ENCODE peak calls at places on chromosome 11, in ten cellular contexts. One of them, this sample, is unnamed.

GRCh38 chr11:128496249-128496648 is 91.1 kb downstream of the ETS1 start:
- DNase-seq in RCC 7860: no peak
- DNase-seq in HAP-1: no peak
- DNase-seq in mucosa of descending colon: no peak
- DNase-seq in NAMALWA: no peak
- DNase-seq in B cell: no peak
- DNase-seq in RPMI8226: no peak
- DNase-seq in NCI-H748 treated with DMSO at 0.1 percent for 48 hours: no peak
- DNase-seq in activated naive CD8-positive, alpha-beta T cell treated with anti-CD3 and anti-CD28 coated beads for 36 hours: no peak
- DNase-seq in kidney: no peak
- DNase-seq in this sample: no peak

GRCh38 chr11:370087-370941 is 1.0 kb downstream of the B4GALNT4 start:
- DNase-seq in RCC 7860: no peak
- DNase-seq in HAP-1: no peak
- DNase-seq in mucosa of descending colon: no peak
- DNase-seq in NAMALWA: no peak
- DNase-seq in B cell: no peak
- DNase-seq in RPMI8226: no peak
- DNase-seq in NCI-H748 treated with DMSO at 0.1 percent for 48 hours: no peak
- DNase-seq in activated naive CD8-positive, alpha-beta T cell treated with anti-CD3 and anti-CD28 coated beads for 36 hours: no peak
- DNase-seq in kidney: peak
- DNase-seq in this sample: no peak

GRCh38 chr11:1010551-1011319 is 25.8 kb downstream of the MUC6 start:
- DNase-seq in RCC 7860: no peak
- DNase-seq in HAP-1: no peak
- DNase-seq in mucosa of descending colon: no peak
- DNase-seq in NAMALWA: no peak
- DNase-seq in B cell: no peak
- DNase-seq in RPMI8226: no peak
- DNase-seq in NCI-H748 treated with DMSO at 0.1 percent for 48 hours: no peak
- DNase-seq in activated naive CD8-positive, alpha-beta T cell treated with anti-CD3 and anti-CD28 coated beads for 36 hours: no peak
- DNase-seq in kidney: no peak
- DNase-seq in this sample: no peak

GRCh38 chr11:69892986-69893555 is 73.9 kb upstream of the FGF3 start:
- DNase-seq in RCC 7860: no peak
- DNase-seq in HAP-1: no peak
- DNase-seq in mucosa of descending colon: peak
- DNase-seq in NAMALWA: no peak
- DNase-seq in B cell: no peak
- DNase-seq in RPMI8226: no peak
- DNase-seq in NCI-H748 treated with DMSO at 0.1 percent for 48 hours: peak
- DNase-seq in activated naive CD8-positive, alpha-beta T cell treated with anti-CD3 and anti-CD28 coated beads for 36 hours: no peak
- DNase-seq in kidney: peak
- DNase-seq in this sample: no peak

GRCh38 chr11:132540586-132540985 is 991.7 kb downstream of the OPCML start:
- DNase-seq in RCC 7860: no peak
- DNase-seq in HAP-1: no peak
- DNase-seq in mucosa of descending colon: no peak
- DNase-seq in NAMALWA: no peak
- DNase-seq in B cell: no peak
- DNase-seq in RPMI8226: no peak
- DNase-seq in NCI-H748 treated with DMSO at 0.1 percent for 48 hours: no peak
- DNase-seq in activated naive CD8-positive, alpha-beta T cell treated with anti-CD3 and anti-CD28 coated beads for 36 hours: no peak
- DNase-seq in kidney: no peak
- DNase-seq in this sample: no peak

GRCh38 chr11:21289686-21290085 is 620.3 kb downstream of the NELL1 start:
- DNase-seq in RCC 7860: no peak
- DNase-seq in HAP-1: no peak
- DNase-seq in mucosa of descending colon: no peak
- DNase-seq in NAMALWA: no peak
- DNase-seq in B cell: no peak
- DNase-seq in RPMI8226: no peak
- DNase-seq in NCI-H748 treated with DMSO at 0.1 percent for 48 hours: peak
- DNase-seq in activated naive CD8-positive, alpha-beta T cell treated with anti-CD3 and anti-CD28 coated beads for 36 hours: no peak
- DNase-seq in kidney: no peak
- DNase-seq in this sample: no peak

GRCh38 chr11:134261626-134262488 is 8.5 kb downstream of the ACAD8 start:
- DNase-seq in RCC 7860: no peak
- DNase-seq in HAP-1: no peak
- DNase-seq in mucosa of descending colon: peak
- DNase-seq in NAMALWA: peak
- DNase-seq in B cell: no peak
- DNase-seq in RPMI8226: peak
- DNase-seq in NCI-H748 treated with DMSO at 0.1 percent for 48 hours: no peak
- DNase-seq in activated naive CD8-positive, alpha-beta T cell treated with anti-CD3 and anti-CD28 coated beads for 36 hours: no peak
- DNase-seq in kidney: no peak
- DNase-seq in this sample: peak

GRCh38 chr11:110286298-110287040 is 9.9 kb downstream of the RDX start:
- DNase-seq in RCC 7860: no peak
- DNase-seq in HAP-1: peak
- DNase-seq in mucosa of descending colon: no peak
- DNase-seq in NAMALWA: no peak
- DNase-seq in B cell: no peak
- DNase-seq in RPMI8226: no peak
- DNase-seq in NCI-H748 treated with DMSO at 0.1 percent for 48 hours: peak
- DNase-seq in activated naive CD8-positive, alpha-beta T cell treated with anti-CD3 and anti-CD28 coated beads for 36 hours: no peak
- DNase-seq in kidney: no peak
- DNase-seq in this sample: no peak

GRCh38 chr11:8089791-8090510 is 8.9 kb downstream of the TUB start:
- DNase-seq in RCC 7860: no peak
- DNase-seq in HAP-1: no peak
- DNase-seq in mucosa of descending colon: no peak
- DNase-seq in NAMALWA: no peak
- DNase-seq in B cell: no peak
- DNase-seq in RPMI8226: no peak
- DNase-seq in NCI-H748 treated with DMSO at 0.1 percent for 48 hours: no peak
- DNase-seq in activated naive CD8-positive, alpha-beta T cell treated with anti-CD3 and anti-CD28 coated beads for 36 hours: no peak
- DNase-seq in kidney: no peak
- DNase-seq in this sample: no peak

GRCh38 chr11:115168229-115168671 is 336.0 kb downstream of the CADM1 start:
- DNase-seq in RCC 7860: no peak
- DNase-seq in HAP-1: no peak
- DNase-seq in mucosa of descending colon: no peak
- DNase-seq in NAMALWA: no peak
- DNase-seq in B cell: no peak
- DNase-seq in RPMI8226: peak
- DNase-seq in NCI-H748 treated with DMSO at 0.1 percent for 48 hours: no peak
- DNase-seq in activated naive CD8-positive, alpha-beta T cell treated with anti-CD3 and anti-CD28 coated beads for 36 hours: no peak
- DNase-seq in kidney: no peak
- DNase-seq in this sample: no peak

GRCh38 chr11:120169981-120170698 is 32.2 kb upstream of the TRIM29 start:
- DNase-seq in RCC 7860: no peak
- DNase-seq in HAP-1: no peak
- DNase-seq in mucosa of descending colon: no peak
- DNase-seq in NAMALWA: no peak
- DNase-seq in B cell: no peak
- DNase-seq in RPMI8226: no peak
- DNase-seq in NCI-H748 treated with DMSO at 0.1 percent for 48 hours: no peak
- DNase-seq in activated naive CD8-positive, alpha-beta T cell treated with anti-CD3 and anti-CD28 coated beads for 36 hours: no peak
- DNase-seq in kidney: peak
- DNase-seq in this sample: no peak

GRCh38 chr11:127114035-127114434 is 113.5 kb upstream of the KIRREL3 start:
- DNase-seq in RCC 7860: no peak
- DNase-seq in HAP-1: no peak
- DNase-seq in mucosa of descending colon: no peak
- DNase-seq in NAMALWA: no peak
- DNase-seq in B cell: no peak
- DNase-seq in RPMI8226: no peak
- DNase-seq in NCI-H748 treated with DMSO at 0.1 percent for 48 hours: no peak
- DNase-seq in activated naive CD8-positive, alpha-beta T cell treated with anti-CD3 and anti-CD28 coated beads for 36 hours: no peak
- DNase-seq in kidney: no peak
- DNase-seq in this sample: no peak

GRCh38 chr11:88421530-88421929 is 84.0 kb upstream of the CTSC start:
- DNase-seq in RCC 7860: no peak
- DNase-seq in HAP-1: no peak
- DNase-seq in mucosa of descending colon: peak
- DNase-seq in NAMALWA: no peak
- DNase-seq in B cell: no peak
- DNase-seq in RPMI8226: peak
- DNase-seq in NCI-H748 treated with DMSO at 0.1 percent for 48 hours: no peak
- DNase-seq in activated naive CD8-positive, alpha-beta T cell treated with anti-CD3 and anti-CD28 coated beads for 36 hours: peak
- DNase-seq in kidney: no peak
- DNase-seq in this sample: no peak

GRCh38 chr11:75503531-75504099 is 22.1 kb downstream of the GDPD5 start:
- DNase-seq in RCC 7860: no peak
- DNase-seq in HAP-1: no peak
- DNase-seq in mucosa of descending colon: no peak
- DNase-seq in NAMALWA: peak
- DNase-seq in B cell: peak
- DNase-seq in RPMI8226: no peak
- DNase-seq in NCI-H748 treated with DMSO at 0.1 percent for 48 hours: no peak
- DNase-seq in activated naive CD8-positive, alpha-beta T cell treated with anti-CD3 and anti-CD28 coated beads for 36 hours: no peak
- DNase-seq in kidney: no peak
- DNase-seq in this sample: no peak

GRCh38 chr11:126304457-126305072 is 705 bp downstream of the DCPS start:
- DNase-seq in RCC 7860: peak
- DNase-seq in HAP-1: no peak
- DNase-seq in mucosa of descending colon: no peak
- DNase-seq in NAMALWA: no peak
- DNase-seq in B cell: peak
- DNase-seq in RPMI8226: no peak
- DNase-seq in NCI-H748 treated with DMSO at 0.1 percent for 48 hours: peak
- DNase-seq in activated naive CD8-positive, alpha-beta T cell treated with anti-CD3 and anti-CD28 coated beads for 36 hours: no peak
- DNase-seq in kidney: no peak
- DNase-seq in this sample: no peak

GRCh38 chr11:14642873-14643696 is 519 bp upstream of the PDE3B start:
- DNase-seq in RCC 7860: no peak
- DNase-seq in HAP-1: no peak
- DNase-seq in mucosa of descending colon: no peak
- DNase-seq in NAMALWA: peak
- DNase-seq in B cell: no peak
- DNase-seq in RPMI8226: peak
- DNase-seq in NCI-H748 treated with DMSO at 0.1 percent for 48 hours: no peak
- DNase-seq in activated naive CD8-positive, alpha-beta T cell treated with anti-CD3 and anti-CD28 coated beads for 36 hours: peak
- DNase-seq in kidney: no peak
- DNase-seq in this sample: no peak

GRCh38 chr11:8192016-8192895 is 23.4 kb upstream of the RIC3 start:
- DNase-seq in RCC 7860: peak
- DNase-seq in HAP-1: peak
- DNase-seq in mucosa of descending colon: peak
- DNase-seq in NAMALWA: peak
- DNase-seq in B cell: peak
- DNase-seq in RPMI8226: peak
- DNase-seq in NCI-H748 treated with DMSO at 0.1 percent for 48 hours: peak
- DNase-seq in activated naive CD8-positive, alpha-beta T cell treated with anti-CD3 and anti-CD28 coated beads for 36 hours: peak
- DNase-seq in kidney: no peak
- DNase-seq in this sample: peak

GRCh38 chr11:65536412-65537295 is 11.8 kb downstream of the SCYL1 start:
- DNase-seq in RCC 7860: no peak
- DNase-seq in HAP-1: no peak
- DNase-seq in mucosa of descending colon: no peak
- DNase-seq in NAMALWA: no peak
- DNase-seq in B cell: peak
- DNase-seq in RPMI8226: no peak
- DNase-seq in NCI-H748 treated with DMSO at 0.1 percent for 48 hours: no peak
- DNase-seq in activated naive CD8-positive, alpha-beta T cell treated with anti-CD3 and anti-CD28 coated beads for 36 hours: no peak
- DNase-seq in kidney: no peak
- DNase-seq in this sample: no peak

This sample was measured in H4.